ENCODE peak calls at places on chromosome 16, in nine cellular contexts. C is GM23338, Z is progenitor cell of endocrine pancreas, B is brain microvascular endothelial cell, A is heart left ventricle, V is endothelial cell, D is adrenal gland, G is cardiac muscle cell, Q is psoas muscle. Y is an unnamed sample.

GRCh38 chr16:88282221-88283041 is 100.3 kb upstream of the ZNF469 start:
- DNase-seq in C (no peak), Z (no peak), B (peak; percentile 56), A (no peak), V (no peak), D (no peak), G (no peak), Q (no peak), Y (no peak)

GRCh38 chr16:2838928-2839327 is 8.8 kb downstream of the ZG16B start:
- DNase-seq in C (peak; percentile 93), Z (peak; percentile 62), B (peak; percentile 58), A (peak; percentile 66), V (peak; percentile 77), D (peak; percentile 85), G (peak; percentile 84), Q (peak; percentile 56), Y (peak; percentile 56)

GRCh38 chr16:8729779-8730334 is 55.4 kb downstream of the ABAT start:
- DNase-seq in C (no peak), Z (no peak), B (no peak), A (no peak), V (no peak), D (no peak), G (no peak), Q (no peak), Y (no peak)

GRCh38 chr16:87704754-87705353 is 60.9 kb downstream of the KLHDC4 start:
- DNase-seq in C (no peak), Z (no peak), B (no peak), A (no peak), V (no peak), D (no peak), G (no peak), Q (no peak), Y (no peak)

GRCh38 chr16:66366433-66367299 is at the start of gene CDH5:
- DNase-seq in C (no peak), Z (no peak), B (no peak), A (peak; percentile 83), V (peak; percentile 82), D (peak; percentile 45), G (no peak), Q (peak; percentile 75), Y (no peak)

GRCh38 chr16:22220076-22220453 is 14.0 kb downstream of the EEF2K start:
- DNase-seq in C (no peak), Z (no peak), B (no peak), A (peak; percentile 86), V (no peak), D (no peak), G (peak; percentile 15), Q (peak; percentile 74), Y (no peak)

GRCh38 chr16:84597518-84598390 is 20.1 kb downstream of the COTL1 start:
- DNase-seq in C (no peak), Z (no peak), B (no peak), A (peak; percentile 33), V (no peak), D (no peak), G (no peak), Q (no peak), Y (no peak)

GRCh38 chr16:23670137-23670776 is 8.4 kb upstream of the PLK1 start:
- DNase-seq in C (no peak), Z (no peak), B (peak; percentile 79), A (no peak), V (no peak), D (no peak), G (no peak), Q (no peak), Y (no peak)

GRCh38 chr16:56662357-56663354 is 4.9 kb downstream of the MT1F start:
- DNase-seq in C (peak; percentile 65), Z (no peak), B (no peak), A (no peak), V (no peak), D (no peak), G (no peak), Q (no peak), Y (no peak)

GRCh38 chr16:56653218-56653617 is 1.5 kb downstream of the MT1B start:
- DNase-seq in C (no peak), Z (no peak), B (no peak), A (no peak), V (no peak), D (no peak), G (no peak), Q (no peak), Y (no peak)

GRCh38 chr16:56658476-56658875 is 717 bp downstream of the MT1F start:
- DNase-seq in C (no peak), Z (no peak), B (no peak), A (no peak), V (no peak), D (no peak), G (no peak), Q (no peak), Y (no peak)

GRCh38 chr16:56652600-56652999 is 914 bp downstream of the MT1B start:
- DNase-seq in C (no peak), Z (no peak), B (no peak), A (no peak), V (no peak), D (no peak), G (no peak), Q (no peak), Y (no peak)

DNA sequence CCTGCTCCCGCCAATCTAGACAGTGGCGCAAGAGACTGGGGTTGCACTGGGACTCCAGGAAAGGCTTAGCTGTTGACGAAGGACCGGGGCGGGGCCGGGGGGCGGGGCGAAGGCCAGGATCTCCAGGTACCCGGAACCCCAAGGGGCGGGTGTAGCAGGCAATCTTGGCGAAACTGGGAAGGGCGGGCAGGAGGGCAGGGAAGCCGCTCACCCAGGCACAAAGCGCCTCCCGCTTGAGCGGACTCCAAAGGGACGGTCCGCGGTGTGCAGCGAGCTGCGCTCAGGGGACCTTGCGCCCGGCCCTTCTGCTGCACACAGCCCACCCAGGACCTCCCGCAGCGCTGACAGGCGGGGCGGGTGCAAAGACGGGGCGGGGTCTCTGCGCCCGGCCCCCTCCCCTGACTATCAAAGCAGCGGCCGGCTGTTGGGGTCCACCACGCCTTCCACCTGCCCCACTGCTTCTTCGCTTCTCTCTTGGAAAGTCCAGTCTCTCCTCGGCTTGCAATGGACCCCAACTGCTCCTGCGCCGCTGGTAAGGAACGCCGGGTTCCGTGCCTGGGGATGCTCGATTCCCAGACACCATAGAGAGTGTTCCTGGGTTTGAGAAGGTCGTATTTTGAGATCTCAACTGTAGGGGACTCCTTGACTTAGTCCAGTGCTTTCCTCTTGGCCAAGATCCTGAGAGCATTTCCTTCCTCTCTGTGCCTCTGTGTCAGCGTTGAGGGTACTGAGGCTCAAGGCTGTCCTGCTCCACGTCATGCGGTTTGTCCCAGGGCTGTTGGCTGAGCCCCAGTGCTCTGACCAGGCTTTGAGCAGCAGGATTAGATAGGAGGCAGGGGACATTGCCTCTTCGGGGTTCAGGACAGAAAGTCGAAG is at the start of gene MT1F:
- DNase-seq in C (peak; percentile 94), Z (peak; percentile 52), B (peak; percentile 22), A (peak; percentile 71), V (no peak), D (peak; percentile 96), G (peak; percentile 28), Q (peak; percentile 79), Y (no peak)
- TF ChIP-seq CTCF in C (no peak), Z (no peak), B (no peak), A (no peak), V (no peak), D (no peak), G (no peak), Q (no peak), Y (no peak)

GRCh38 chr16:4513086-4513860 is 25.3 kb downstream of the CDIP1 start:
- DNase-seq in C (no peak), Z (no peak), B (no peak), A (peak; percentile 48), V (no peak), D (no peak), G (no peak), Q (no peak), Y (no peak)

GRCh38 chr16:4510747-4511426 is 27.7 kb downstream of the CDIP1 start:
- DNase-seq in C (no peak), Z (no peak), B (no peak), A (no peak), V (no peak), D (no peak), G (no peak), Q (no peak), Y (no peak)

GRCh38 chr16:4512473-4512872 is 26.1 kb downstream of the CDIP1 start:
- DNase-seq in C (no peak), Z (no peak), B (no peak), A (peak; percentile 9), V (no peak), D (no peak), G (no peak), Q (no peak), Y (no peak)

GRCh38 chr16:4510131-4510530 is 28.4 kb downstream of the CDIP1 start:
- DNase-seq in C (no peak), Z (no peak), B (no peak), A (no peak), V (no peak), D (no peak), G (no peak), Q (no peak), Y (no peak)

DNA sequence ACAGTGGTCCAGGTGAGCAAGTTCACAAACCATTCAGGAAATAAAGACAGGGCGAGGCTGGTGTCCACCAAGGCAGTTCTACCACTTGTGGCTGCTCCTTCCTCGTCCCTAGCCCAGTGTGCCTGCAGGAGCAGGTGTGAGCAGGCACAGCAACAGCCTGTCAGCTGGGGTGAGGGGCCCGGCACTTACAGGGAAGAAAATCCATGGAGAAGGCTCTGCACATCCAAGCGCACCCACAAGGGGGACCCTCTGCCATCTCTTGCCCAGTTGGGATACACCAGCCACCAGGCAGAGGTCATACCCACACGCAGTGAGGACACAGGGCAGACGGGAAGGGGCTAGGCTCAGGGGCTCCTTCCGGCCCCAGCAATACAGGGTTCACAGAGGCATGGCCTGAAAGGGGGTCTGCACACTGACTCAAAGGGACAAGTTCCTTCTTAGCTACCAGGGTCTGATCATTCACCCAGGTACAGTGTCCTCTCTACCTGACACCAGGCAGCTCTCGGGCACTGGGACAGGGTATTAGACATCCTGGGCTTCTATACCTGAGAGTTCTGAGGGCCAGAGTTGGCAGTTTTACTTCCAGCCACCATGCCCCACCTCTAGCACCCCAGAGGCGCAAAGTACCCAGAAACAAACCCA is 27.0 kb downstream of the CDIP1 start:
- DNase-seq in C (peak; percentile 89), Z (peak; percentile 53), B (peak; percentile 36), A (peak; percentile 73), V (peak; percentile 67), D (peak; percentile 71), G (peak; percentile 89), Q (no peak), Y (peak; percentile 63)
- TF ChIP-seq CTCF in C (peak; percentile 69), Z (peak; percentile 66), B (peak; percentile 77), A (peak; percentile 58), V (peak; percentile 64), D (peak; percentile 22), G (peak; percentile 59), Q (peak; percentile 45), Y (peak; percentile 51)

GRCh38 chr16:74025-74424 is 1.6 kb upstream of the RHBDF1 start:
- DNase-seq in C (no peak), Z (no peak), B (no peak), A (peak; percentile 92), V (no peak), D (no peak), G (no peak), Q (no peak), Y (no peak)

GRCh38 chr16:71210-71539 is 1.3 kb downstream of the RHBDF1 start:
- DNase-seq in C (no peak), Z (no peak), B (no peak), A (no peak), V (no peak), D (no peak), G (no peak), Q (no peak), Y (no peak)

GRCh38 chr16:69181-69580 is 3.2 kb downstream of the RHBDF1 start:
- DNase-seq in C (no peak), Z (no peak), B (no peak), A (no peak), V (no peak), D (no peak), G (no peak), Q (no peak), Y (no peak)

GRCh38 chr16:72561-73537 is at the start of gene RHBDF1:
- DNase-seq in C (peak; percentile 83), Z (peak; percentile 53), B (no peak), A (peak; percentile 84), V (peak; percentile 64), D (no peak), G (peak; percentile 83), Q (peak; percentile 72), Y (peak; percentile 75)

GRCh38 chr16:71540-72341 is 690 bp downstream of the RHBDF1 start:
- DNase-seq in C (peak; percentile 97), Z (no peak), B (peak; percentile 54), A (peak; percentile 89), V (peak; percentile 51), D (peak; percentile 59), G (peak; percentile 65), Q (peak; percentile 81), Y (peak; percentile 77)
- TF ChIP-seq CTCF in C (no peak), Z (no peak), B (no peak), A (peak; percentile 30), V (no peak), D (no peak), G (no peak), Q (no peak), Y (no peak)

GRCh38 chr16:20744922-20745440 is 3.4 kb upstream of the THUMPD1 start:
- DNase-seq in C (no peak), Z (no peak), B (no peak), A (peak; percentile 30), V (no peak), D (no peak), G (no peak), Q (no peak), Y (no peak)

GRCh38 chr16:20740007-20740883 is 1.4 kb downstream of the THUMPD1 start:
- DNase-seq in C (peak; percentile 15), Z (no peak), B (peak; percentile 3), A (no peak), V (peak; percentile 9), D (no peak), G (no peak), Q (no peak), Y (no peak)

GRCh38 chr16:20740901-20741491 is 622 bp downstream of the THUMPD1 start:
- DNase-seq in C (peak; percentile 87), Z (peak; percentile 59), B (peak; percentile 76), A (peak; percentile 90), V (peak; percentile 81), D (peak; percentile 91), G (peak; percentile 87), Q (peak; percentile 90), Y (peak; percentile 88)

GRCh38 chr16:20743591-20743990 is 2.0 kb upstream of the THUMPD1 start:
- DNase-seq in C (no peak), Z (no peak), B (no peak), A (no peak), V (no peak), D (no peak), G (no peak), Q (no peak), Y (no peak)

DNA sequence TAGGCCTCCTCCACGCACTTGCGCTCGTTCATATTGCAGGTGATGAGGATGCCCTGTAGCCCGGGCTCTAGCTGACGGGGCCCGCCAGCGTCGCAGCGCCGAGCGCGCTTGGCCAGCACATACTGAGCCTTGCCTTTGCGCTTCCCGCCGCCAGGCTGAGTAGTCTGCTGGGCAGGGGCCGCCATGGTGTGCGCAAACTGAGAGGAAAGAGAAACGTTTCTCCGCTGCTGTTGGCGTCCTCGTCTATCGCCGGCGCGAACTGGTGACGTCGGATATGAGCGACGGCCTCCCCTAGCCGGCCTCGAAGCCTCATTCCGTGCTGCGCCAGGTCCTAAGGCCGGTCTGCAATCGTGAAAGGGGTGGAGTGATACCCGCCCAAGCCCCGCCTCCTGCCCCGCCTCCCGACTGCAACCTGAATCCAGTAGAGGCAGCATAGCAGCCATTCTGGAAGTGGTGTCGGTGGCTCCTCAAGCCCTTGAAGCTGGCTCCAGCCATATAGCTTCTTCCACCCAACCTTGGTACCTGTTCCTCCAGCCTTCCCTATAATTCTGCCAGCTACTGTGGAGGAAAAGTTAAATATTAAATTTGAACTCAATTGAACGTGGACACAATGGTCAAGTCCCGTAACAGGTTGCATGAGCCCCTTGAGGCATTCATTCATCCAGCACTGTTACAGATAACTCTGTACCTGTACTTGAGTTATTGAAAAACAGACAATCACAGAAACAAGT is at the start of gene THUMPD1:
- DNase-seq in C (peak; percentile 97), Z (peak; percentile 89), B (peak; percentile 98), A (peak; percentile 97), V (peak; percentile 92), D (peak; percentile 98), G (peak; percentile 95), Q (peak; percentile 98), Y (peak; percentile 92)
- TF ChIP-seq CTCF in C (no peak), Z (peak; percentile 14), B (peak; percentile 41), A (peak; percentile 34), V (no peak), D (no peak), G (no peak), Q (no peak), Y (no peak)

Y was measured in mesothelial cell of epicardium.